ENCODE peak calls at places on chromosome 12, in five cellular contexts. G is lower lobe of right lung; K is upper lobe of left lung; Q is aorta; W is CD8-positive, alpha-beta T cell. Z is an unnamed sample.

GRCh38 chr12:94595152-94595551 is 55.2 kb downstream of the TMCC3 start:
- DNase-seq in W (no peak), Q (no peak), K (no peak), G (no peak), Z (no peak)

GRCh38 chr12:50218386-50218785 is 51.2 kb upstream of the CERS5 start:
- DNase-seq in K (no peak), G (no peak), Q (no peak), W (no peak), Z (no peak)

GRCh38 chr12:82996168-82996812 is 309.6 kb downstream of the TMTC2 start:
- DNase-seq in K (no peak), Q (no peak), G (no peak), W (no peak), Z (no peak)

GRCh38 chr12:31369712-31370521 is 44.0 kb upstream of the SINHCAF start:
- DNase-seq in G (no peak), K (no peak), W (no peak), Q (peak), Z (no peak)

GRCh38 chr12:110693731-110694130 is 4.8 kb upstream of the HVCN1 start:
- DNase-seq in K (no peak), W (no peak), G (peak), Q (peak), Z (no peak)

GRCh38 chr12:30828686-30829085 is 73.9 kb upstream of the CAPRIN2 start:
- DNase-seq in W (no peak), Q (no peak), K (no peak), G (no peak), Z (no peak)

GRCh38 chr12:96434107-96434506 is 33.9 kb upstream of the CDK17 start:
- DNase-seq in Q (no peak), K (no peak), W (peak), G (no peak), Z (no peak)

GRCh38 chr12:76669981-76670380 is 93.9 kb upstream of the ZDHHC17 start:
- DNase-seq in G (no peak), W (no peak), K (no peak), Q (no peak), Z (no peak)

GRCh38 chr12:53777936-53778644 is 26.3 kb upstream of the CISTR start:
- DNase-seq in G (no peak), Q (no peak), W (no peak), K (no peak), Z (no peak)

GRCh38 chr12:5034605-5035004 is 9.1 kb upstream of the KCNA5 start:
- DNase-seq in G (no peak), W (no peak), K (no peak), Q (no peak), Z (no peak)

GRCh38 chr12:109443794-109444193 is 33.3 kb downstream of the KCTD10 start:
- DNase-seq in K (no peak), Q (no peak), W (no peak), G (peak), Z (no peak)

GRCh38 chr12:9897524-9897923 is 16.2 kb downstream of the KLRF2 start:
- DNase-seq in G (no peak), Q (no peak), K (no peak), W (no peak), Z (no peak)

GRCh38 chr12:126312457-126312856 is 1247.2 kb downstream of the AACS start:
- DNase-seq in K (no peak), G (no peak), Q (no peak), W (no peak), Z (no peak)

GRCh38 chr12:82648510-82648909 is 38.2 kb upstream of the TMTC2 start:
- DNase-seq in G (no peak), K (no peak), W (no peak), Q (no peak), Z (no peak)

GRCh38 chr12:64566882-64567517 is 43.3 kb upstream of the RASSF3 start:
- DNase-seq in Q (no peak), W (no peak), K (no peak), G (no peak), Z (no peak)

GRCh38 chr12:126163984-126164383 is 1098.7 kb downstream of the AACS start:
- DNase-seq in G (no peak), Q (no peak), K (no peak), W (no peak), Z (no peak)

GRCh38 chr12:52370906-52371608 is 3.8 kb upstream of the KRT85 start:
- DNase-seq in K (no peak), G (no peak), Q (peak), W (no peak), Z (peak)

GRCh38 chr12:105451211-105451610 is 120.7 kb downstream of the C12orf75 start:
- DNase-seq in Q (no peak), K (no peak), G (no peak), W (no peak), Z (no peak)

DNA sequence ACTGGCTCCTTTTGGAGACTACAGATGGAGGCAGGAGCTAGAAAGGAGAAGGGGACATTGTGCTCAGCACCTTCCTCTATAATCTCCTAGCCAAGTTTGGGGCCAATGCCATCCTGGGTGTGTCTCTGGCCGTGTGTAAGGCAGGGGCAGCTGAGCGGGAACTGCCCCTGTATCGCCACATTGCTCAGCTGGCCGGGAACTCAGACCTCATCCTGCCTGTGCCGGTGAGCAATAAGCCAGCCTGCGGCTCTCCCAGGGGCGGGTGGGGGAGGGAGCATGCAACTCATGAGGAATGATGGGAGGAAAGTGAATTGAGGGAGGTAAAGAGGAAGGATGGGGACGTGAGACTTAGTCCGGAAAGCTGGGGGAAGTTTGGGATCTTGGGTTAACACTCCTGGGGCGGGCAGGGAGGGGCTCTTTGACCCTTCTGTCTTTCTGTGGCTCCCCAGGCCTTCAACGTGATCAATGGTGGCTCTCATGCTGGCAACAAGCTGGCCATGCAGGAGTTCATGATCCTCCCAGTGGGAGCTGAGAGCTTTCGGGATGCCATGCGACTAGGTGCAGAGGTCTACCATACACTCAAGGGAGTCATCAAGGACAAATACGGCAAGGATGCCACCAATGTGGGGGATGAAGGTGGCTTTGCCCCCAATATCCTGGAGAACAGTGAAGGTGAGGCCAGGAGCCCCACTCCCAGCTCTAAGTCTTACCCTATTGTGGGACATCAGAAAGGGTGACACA is 3.3 kb downstream of the ENO2 start:
- DNase-seq in W (no peak), K (no peak), G (peak), Q (peak), Z (no peak)
- H3K27ac ChIP-seq in W (no peak), K (no peak), G (no peak), Q (no peak), Z (no peak)

DNA sequence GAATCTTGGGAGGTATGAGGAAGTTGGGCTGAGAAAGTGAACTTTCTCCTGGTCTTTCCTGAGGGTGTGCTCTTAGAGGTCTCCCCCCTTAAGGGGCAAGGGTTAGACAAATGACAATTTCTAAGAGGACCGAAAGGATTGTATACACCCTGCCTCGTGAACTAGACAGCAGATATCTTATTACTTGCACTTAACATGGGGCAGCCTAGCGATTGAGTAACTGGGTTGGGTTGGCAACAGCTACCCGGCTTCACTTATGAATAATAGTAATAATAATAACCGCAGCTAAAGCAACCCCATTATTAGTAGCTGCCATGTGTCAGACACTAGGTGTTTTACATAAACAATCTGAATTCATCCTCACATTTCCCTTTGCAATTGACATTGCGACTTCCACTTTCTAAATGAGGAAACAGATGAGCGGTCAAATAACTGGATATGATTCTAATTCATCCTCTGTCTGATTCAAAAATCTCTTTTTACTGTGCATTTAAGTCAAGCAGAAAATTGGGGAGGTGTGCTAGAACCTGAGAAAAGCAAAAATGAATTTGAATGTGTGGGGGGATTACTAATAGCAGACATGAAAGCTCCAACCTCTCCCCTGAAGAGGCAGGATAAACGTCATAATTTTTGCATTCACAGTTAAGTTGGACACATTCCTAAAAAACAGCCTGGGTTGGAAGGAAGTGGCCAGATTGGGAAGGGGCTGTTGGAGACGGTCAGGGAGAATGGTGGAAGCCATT is 12.9 kb downstream of the EMP1 start:
- DNase-seq in W (no peak), K (no peak), Q (no peak), G (no peak), Z (no peak)
- H3K27ac ChIP-seq in W (no peak), K (peak), Q (no peak), G (peak), Z (no peak)

GRCh38 chr12:7092986-7093460 is 778 bp upstream of the C1R start:
- DNase-seq in K (no peak), Q (no peak), W (no peak), G (no peak), Z (no peak)
- H3K27ac ChIP-seq in K (peak), Q (no peak), W (no peak), G (peak), Z (no peak)

DNA sequence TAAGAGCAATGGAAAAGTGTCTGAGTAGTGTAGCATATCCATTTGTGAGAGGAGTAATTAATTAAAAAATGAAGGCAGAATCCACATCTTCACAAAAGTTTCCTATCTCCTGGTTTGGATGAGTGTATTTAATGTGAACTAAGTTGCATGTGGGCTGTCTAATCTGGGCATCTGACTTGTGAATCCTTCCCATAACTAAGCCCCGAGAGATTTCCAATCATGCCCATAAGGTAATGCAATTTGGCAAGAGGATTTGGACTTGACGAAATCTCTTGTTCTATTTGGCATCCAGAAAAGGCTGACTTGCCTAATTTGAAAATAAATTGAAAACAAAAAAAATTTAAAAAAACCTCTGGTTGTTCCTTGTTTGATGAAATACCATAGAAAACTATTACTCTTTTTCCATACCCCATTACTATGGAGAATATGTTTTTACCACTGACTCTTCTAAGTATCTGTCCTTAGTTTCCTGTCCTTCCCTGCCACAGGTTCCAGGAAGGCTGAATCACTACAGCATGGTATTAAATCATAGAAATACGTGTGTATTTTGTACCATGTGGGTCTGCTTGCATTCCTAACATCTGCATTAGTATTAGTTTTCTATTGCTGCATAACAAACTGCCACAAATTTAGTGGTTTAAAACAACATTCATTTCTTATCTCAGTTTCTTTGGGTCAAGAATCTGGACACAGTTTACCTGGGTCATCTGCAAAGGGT is 48.4 kb downstream of the ETV6 start:
- DNase-seq in Q (no peak), K (no peak), G (no peak), W (no peak), Z (no peak)
- H3K27ac ChIP-seq in Q (peak), K (no peak), G (no peak), W (no peak), Z (no peak)

DNA sequence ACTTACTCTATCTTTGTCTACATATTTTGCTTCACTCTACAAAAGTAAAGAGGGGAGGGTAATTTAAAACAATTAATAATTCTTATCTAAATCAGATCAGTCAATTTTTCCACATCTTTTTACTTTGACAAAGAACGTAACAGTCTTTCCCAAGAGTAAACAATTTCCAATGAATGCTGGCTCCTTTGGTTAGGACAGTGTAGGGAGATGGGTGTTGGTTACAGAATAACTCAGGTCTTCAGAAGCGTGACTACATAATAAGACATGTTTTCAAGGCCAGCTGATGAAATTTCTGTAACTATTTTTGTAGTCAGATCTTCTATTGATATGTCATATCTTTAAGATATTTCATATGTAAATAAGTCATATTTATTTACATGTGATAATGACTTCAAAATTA is 183.0 kb upstream of the CAND1 start:
- DNase-seq in Q (no peak), K (no peak), G (no peak), W (no peak), Z (no peak)
- H3K27ac ChIP-seq in Q (no peak), K (no peak), G (no peak), W (no peak), Z (no peak)

DNA sequence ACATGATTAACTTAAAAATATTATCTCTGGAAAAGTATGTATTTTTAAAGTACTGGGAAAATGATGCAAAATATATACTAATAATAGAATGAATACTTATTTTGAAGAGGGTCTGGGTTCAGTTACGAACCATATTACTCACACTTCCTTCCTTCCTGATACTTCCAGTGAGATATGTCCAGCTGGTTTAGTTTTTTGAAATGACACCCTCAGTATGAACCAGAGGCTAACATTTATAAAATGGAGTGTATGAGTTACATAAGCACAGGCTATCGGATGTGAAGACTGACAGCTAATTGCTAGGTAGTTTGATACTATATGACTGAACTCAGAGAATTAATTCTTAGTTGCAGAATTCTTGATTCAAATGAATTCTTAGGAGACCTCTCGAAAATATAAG is 122.9 kb downstream of the OTOGL start:
- DNase-seq in W (no peak), G (no peak), Q (no peak), K (no peak), Z (no peak)
- H3K27ac ChIP-seq in W (no peak), G (no peak), Q (no peak), K (no peak), Z (no peak)

DNA sequence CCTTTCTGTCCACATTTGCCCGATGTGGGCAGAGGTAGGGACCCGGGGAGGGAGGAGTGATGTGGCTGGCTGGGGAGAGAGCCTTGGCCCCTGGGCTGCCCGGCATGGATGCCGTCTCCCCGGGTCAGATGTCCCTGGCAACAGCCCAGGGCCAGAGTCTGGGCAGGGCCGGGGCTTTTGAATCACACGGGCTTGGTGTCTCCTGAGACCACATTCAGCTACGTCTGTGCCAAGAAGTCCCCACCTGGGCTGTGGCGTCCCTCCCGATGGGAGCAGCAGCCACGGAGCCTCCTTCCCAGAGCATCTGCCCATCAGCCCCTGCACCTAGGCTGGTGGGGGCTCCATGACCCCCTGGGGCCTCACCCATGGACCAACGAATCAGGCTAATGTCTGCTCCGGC is 109.3 kb downstream of the RFLNA start:
- DNase-seq in W (no peak), G (no peak), K (peak), Q (peak), Z (no peak)
- H3K27ac ChIP-seq in W (no peak), G (peak), K (peak), Q (no peak), Z (peak)

DNA sequence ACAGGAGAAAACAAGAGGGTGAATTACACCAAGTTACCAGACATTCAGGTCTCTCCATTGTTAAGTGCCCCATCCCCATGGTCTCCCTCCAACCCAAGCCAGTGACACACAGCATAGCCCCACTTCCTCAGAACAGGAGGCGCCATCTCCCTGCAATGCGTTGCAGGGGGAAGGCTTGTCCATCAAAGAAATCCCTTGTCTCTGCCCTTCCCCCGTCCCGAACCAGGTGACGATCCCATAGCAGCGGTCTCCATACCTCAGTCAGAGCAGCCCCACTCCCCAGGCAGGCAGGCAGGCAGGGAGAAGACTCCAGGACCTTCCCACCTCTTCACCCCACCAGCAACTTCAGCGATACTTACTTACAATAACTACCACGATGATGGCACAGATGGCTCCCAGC is 5.9 kb downstream of the VAMP1 start:
- DNase-seq in Q (no peak), W (no peak), G (no peak), K (no peak), Z (no peak)
- H3K27ac ChIP-seq in Q (no peak), W (peak), G (peak), K (no peak), Z (peak)

GRCh38 chr12:116860281-116860680 is 21.0 kb downstream of the HRK start:
- DNase-seq in K (no peak), G (no peak), W (no peak), Q (no peak), Z (no peak)
- H3K27ac ChIP-seq in K (no peak), G (no peak), W (no peak), Q (no peak), Z (no peak)

GRCh38 chr12:33586576-33586975 is 147.0 kb upstream of the SYT10 start:
- DNase-seq in Q (no peak), W (no peak), G (no peak), K (no peak), Z (no peak)

GRCh38 chr12:33588082-33588712 is 148.6 kb upstream of the SYT10 start:
- DNase-seq in W (no peak), Q (no peak), G (no peak), K (no peak), Z (no peak)

GRCh38 chr12:33589609-33590114 is 150.0 kb upstream of the SYT10 start:
- DNase-seq in K (no peak), Q (no peak), W (no peak), G (no peak), Z (no peak)

GRCh38 chr12:33593753-33594152 is 154.1 kb upstream of the SYT10 start:
- DNase-seq in W (no peak), G (no peak), Q (no peak), K (no peak), Z (no peak)

GRCh38 chr12:33588725-33589405 is 149.2 kb upstream of the SYT10 start:
- DNase-seq in K (no peak), G (no peak), Q (no peak), W (no peak), Z (no peak)
- H3K27ac ChIP-seq in K (no peak), G (peak), Q (no peak), W (no peak), Z (no peak)